ENCODE peak calls at places on chromosomes 16 and 17, in six cellular contexts. A is mesendoderm; O is SK-N-SH; T is activated naive CD4-positive, alpha-beta T cell; D is AG08395; W is mucosa of gallbladder. B is an unnamed sample.

GRCh38 chr17:10758062-10758461 is 28.2 kb upstream of the TMEM220 start:
- DNase-seq in A (no peak), O (no peak), T (no peak), D (no peak), W (no peak), B (no peak)

GRCh38 chr16:22417019-22417418 is 42.6 kb upstream of the CDR2 start:
- DNase-seq in A (no peak), O (no peak), T (no peak), D (no peak), W (no peak), B (no peak)

GRCh38 chr17:5099271-5099670 is 12.4 kb downstream of the ZNF232 start:
- DNase-seq in A (peak), O (no peak), T (no peak), D (no peak), W (no peak), B (no peak)

GRCh38 chr17:82930043-82930923 is 90.5 kb upstream of the ZNF750 start:
- DNase-seq in A (no peak), O (no peak), T (no peak), D (no peak), W (no peak), B (no peak)

GRCh38 chr17:59154721-59155438 is at the start of gene SKA2:
- DNase-seq in A (peak), O (peak), T (peak), D (peak), W (peak), B (peak)

GRCh38 chr17:55883112-55883511 is 132.3 kb downstream of the PCTP start:
- DNase-seq in A (peak), O (peak), T (no peak), D (no peak), W (no peak), B (no peak)

GRCh38 chr16:89733322-89733721 is 12.0 kb downstream of the ZNF276 start:
- DNase-seq in A (no peak), O (no peak), T (no peak), D (no peak), W (no peak), B (no peak)

GRCh38 chr16:50037791-50038190 is 12.8 kb downstream of the CNEP1R1 start:
- DNase-seq in A (no peak), O (no peak), T (no peak), D (no peak), W (no peak), B (no peak)

GRCh38 chr16:2776500-2777139 is 460 bp downstream of the ELOB start:
- DNase-seq in A (peak), O (no peak), T (no peak), D (no peak), W (no peak), B (no peak)

GRCh38 chr16:57534881-57535658 is 1.3 kb downstream of the CCDC102A start:
- DNase-seq in A (no peak), O (peak), T (no peak), D (no peak), W (no peak), B (no peak)

GRCh38 chr16:73771676-73772075 is 524.9 kb upstream of the PSMD7 start:
- DNase-seq in A (no peak), O (no peak), T (no peak), D (no peak), W (no peak), B (no peak)

GRCh38 chr16:3099732-3100499 is 822 bp upstream of the ZSCAN10 start:
- DNase-seq in A (peak), O (peak), T (peak), D (peak), W (peak), B (peak)

GRCh38 chr17:64074704-64075484 is 54.5 kb upstream of the ICAM2 start:
- DNase-seq in A (no peak), O (no peak), T (no peak), D (peak), W (peak), B (peak)

GRCh38 chr17:59761385-59762021 is 54.0 kb downstream of the VMP1 start:
- DNase-seq in A (peak), O (no peak), T (no peak), D (peak), W (no peak), B (no peak)

GRCh38 chr16:745739-746138 is 4.9 kb upstream of the CIAO3 start:
- DNase-seq in A (peak), O (peak), T (no peak), D (no peak), W (no peak), B (peak)

B was measured in Calu3.